ENCODE peak calls at places on chromosomes 3 and 15, in eight cellular contexts. One of them, this sample, is unnamed.

GRCh38 chr15:98567951-98568350 is 80.4 kb upstream of the IGF1R start:
- DNase-seq in HepG2: no peak
- DNase-seq in GM23338: no peak
- DNase-seq in HL-60: no peak
- DNase-seq in SK-N-SH: no peak
- DNase-seq in K562: no peak
- DNase-seq in GM12878: no peak
- DNase-seq in HCT116: no peak
- DNase-seq in this sample: no peak

GRCh38 chr3:132543016-132543739 is 53.9 kb upstream of the ACKR4 start:
- DNase-seq in HepG2: peak; percentile 53
- DNase-seq in GM23338: no peak
- DNase-seq in HL-60: peak; percentile 58
- DNase-seq in SK-N-SH: no peak
- DNase-seq in K562: no peak
- DNase-seq in GM12878: peak; percentile 7
- DNase-seq in HCT116: peak; percentile 19
- DNase-seq in this sample: peak; percentile 59

GRCh38 chr3:177754508-177754921 is 557.2 kb upstream of the TBL1XR1 start:
- DNase-seq in HepG2: no peak
- DNase-seq in GM23338: no peak
- DNase-seq in HL-60: no peak
- DNase-seq in SK-N-SH: no peak
- DNase-seq in K562: no peak
- DNase-seq in GM12878: no peak
- DNase-seq in HCT116: no peak
- DNase-seq in this sample: no peak

GRCh38 chr15:97082835-97083234 is 752.3 kb downstream of the NR2F2 start:
- DNase-seq in HepG2: no peak
- DNase-seq in GM23338: peak; percentile 17
- DNase-seq in HL-60: no peak
- DNase-seq in SK-N-SH: no peak
- DNase-seq in K562: no peak
- DNase-seq in GM12878: no peak
- DNase-seq in HCT116: no peak
- DNase-seq in this sample: no peak

GRCh38 chr15:99252326-99252725 is 1.0 kb downstream of the LRRC28 start:
- DNase-seq in HepG2: no peak
- DNase-seq in GM23338: no peak
- DNase-seq in HL-60: no peak
- DNase-seq in SK-N-SH: no peak
- DNase-seq in K562: no peak
- DNase-seq in GM12878: no peak
- DNase-seq in HCT116: no peak
- DNase-seq in this sample: no peak

GRCh38 chr3:141076821-141077571 is 25.8 kb downstream of the SPSB4 start:
- DNase-seq in HepG2: no peak
- DNase-seq in GM23338: peak; percentile 65
- DNase-seq in HL-60: peak; percentile 47
- DNase-seq in SK-N-SH: no peak
- DNase-seq in K562: no peak
- DNase-seq in GM12878: no peak
- DNase-seq in HCT116: no peak
- DNase-seq in this sample: no peak

GRCh38 chr3:188867691-188868090 is 304.1 kb upstream of the TPRG1 start:
- DNase-seq in HepG2: no peak
- DNase-seq in GM23338: no peak
- DNase-seq in HL-60: no peak
- DNase-seq in SK-N-SH: no peak
- DNase-seq in K562: no peak
- DNase-seq in GM12878: no peak
- DNase-seq in HCT116: no peak
- DNase-seq in this sample: no peak

GRCh38 chr15:48928877-48929538 is 34.7 kb downstream of the SHC4 start:
- DNase-seq in HepG2: no peak
- DNase-seq in GM23338: no peak
- DNase-seq in HL-60: no peak
- DNase-seq in SK-N-SH: no peak
- DNase-seq in K562: no peak
- DNase-seq in GM12878: no peak
- DNase-seq in HCT116: no peak
- DNase-seq in this sample: no peak

GRCh38 chr3:113531826-113532697 is at the start of gene SIDT1:
- DNase-seq in HepG2: no peak
- DNase-seq in GM23338: peak; percentile 66
- DNase-seq in HL-60: peak; percentile 42
- DNase-seq in SK-N-SH: peak; percentile 39
- DNase-seq in K562: no peak
- DNase-seq in GM12878: peak; percentile 71
- DNase-seq in HCT116: no peak
- DNase-seq in this sample: no peak

GRCh38 chr3:113532698-113533533 is 561 bp downstream of the SIDT1 start:
- DNase-seq in HepG2: no peak
- DNase-seq in GM23338: peak; percentile 63
- DNase-seq in HL-60: no peak
- DNase-seq in SK-N-SH: peak; percentile 79
- DNase-seq in K562: no peak
- DNase-seq in GM12878: no peak
- DNase-seq in HCT116: no peak
- DNase-seq in this sample: no peak

GRCh38 chr3:113534365-113534764 is 2.0 kb downstream of the SIDT1 start:
- DNase-seq in HepG2: no peak
- DNase-seq in GM23338: no peak
- DNase-seq in HL-60: no peak
- DNase-seq in SK-N-SH: no peak
- DNase-seq in K562: no peak
- DNase-seq in GM12878: no peak
- DNase-seq in HCT116: no peak
- DNase-seq in this sample: no peak

GRCh38 chr3:113535898-113536297 is 3.5 kb downstream of the SIDT1 start:
- DNase-seq in HepG2: no peak
- DNase-seq in GM23338: peak; percentile 76
- DNase-seq in HL-60: no peak
- DNase-seq in SK-N-SH: peak; percentile 23
- DNase-seq in K562: peak; percentile 9
- DNase-seq in GM12878: no peak
- DNase-seq in HCT116: no peak
- DNase-seq in this sample: no peak

DNA sequence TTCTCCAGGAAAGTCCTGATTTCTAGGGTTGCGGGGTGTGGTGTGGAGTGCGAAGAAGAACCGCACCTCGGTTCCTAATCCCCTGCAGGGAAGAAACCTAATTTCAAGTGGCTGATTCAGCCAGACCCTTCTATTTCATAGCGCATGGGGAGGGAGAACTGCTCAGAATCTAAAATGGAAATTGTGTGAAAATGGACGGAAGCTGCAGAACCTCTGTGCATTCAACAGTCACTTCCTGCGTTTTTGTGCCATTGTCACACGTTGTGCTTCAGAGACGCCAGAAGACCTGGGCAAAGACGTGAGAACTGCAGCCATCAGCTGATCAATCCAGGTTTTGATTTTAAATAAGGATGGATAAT is 1.2 kb downstream of the SIDT1 start:
- DNase-seq in HepG2: no peak
- DNase-seq in GM23338: no peak
- DNase-seq in HL-60: no peak
- DNase-seq in SK-N-SH: no peak
- DNase-seq in K562: no peak
- DNase-seq in GM12878: no peak
- DNase-seq in HCT116: no peak
- DNase-seq in this sample: no peak
- TF ChIP-seq REST in HepG2: no peak
- TF ChIP-seq REST in GM23338: no peak
- TF ChIP-seq REST in HL-60: no peak
- TF ChIP-seq REST in SK-N-SH: no peak
- TF ChIP-seq REST in K562: no peak
- TF ChIP-seq REST in GM12878: no peak
- TF ChIP-seq REST in HCT116: no peak
- TF ChIP-seq REST in this sample: no peak

GRCh38 chr3:127790009-127790533 is 32.2 kb downstream of the MGLL start:
- DNase-seq in HepG2: no peak
- DNase-seq in GM23338: no peak
- DNase-seq in HL-60: no peak
- DNase-seq in SK-N-SH: no peak
- DNase-seq in K562: no peak
- DNase-seq in GM12878: no peak
- DNase-seq in HCT116: no peak
- DNase-seq in this sample: no peak

GRCh38 chr3:127792664-127793292 is 29.5 kb downstream of the MGLL start:
- DNase-seq in HepG2: no peak
- DNase-seq in GM23338: no peak
- DNase-seq in HL-60: no peak
- DNase-seq in SK-N-SH: no peak
- DNase-seq in K562: no peak
- DNase-seq in GM12878: no peak
- DNase-seq in HCT116: no peak
- DNase-seq in this sample: no peak

GRCh38 chr3:127790580-127791183 is 31.6 kb downstream of the MGLL start:
- DNase-seq in HepG2: no peak
- DNase-seq in GM23338: no peak
- DNase-seq in HL-60: no peak
- DNase-seq in SK-N-SH: no peak
- DNase-seq in K562: no peak
- DNase-seq in GM12878: no peak
- DNase-seq in HCT116: no peak
- DNase-seq in this sample: no peak

GRCh38 chr3:127789051-127789450 is 33.3 kb downstream of the MGLL start:
- DNase-seq in HepG2: no peak
- DNase-seq in GM23338: no peak
- DNase-seq in HL-60: no peak
- DNase-seq in SK-N-SH: no peak
- DNase-seq in K562: no peak
- DNase-seq in GM12878: no peak
- DNase-seq in HCT116: no peak
- DNase-seq in this sample: no peak

GRCh38 chr3:127791221-127791913 is 30.9 kb downstream of the MGLL start:
- DNase-seq in HepG2: no peak
- DNase-seq in GM23338: peak; percentile 67
- DNase-seq in HL-60: peak; percentile 49
- DNase-seq in SK-N-SH: no peak
- DNase-seq in K562: peak; percentile 17
- DNase-seq in GM12878: peak; percentile 41
- DNase-seq in HCT116: no peak
- DNase-seq in this sample: no peak
- TF ChIP-seq CTCF in HepG2: peak; percentile 29
- TF ChIP-seq CTCF in GM23338: peak; percentile 47
- TF ChIP-seq CTCF in HL-60: peak; percentile 35
- TF ChIP-seq CTCF in SK-N-SH: no peak
- TF ChIP-seq CTCF in K562: no peak
- TF ChIP-seq CTCF in GM12878: peak; percentile 58
- TF ChIP-seq CTCF in HCT116: peak; percentile 51
- TF ChIP-seq CTCF in this sample: no peak

GRCh38 chr3:50604628-50605588 is 6.7 kb downstream of the CISH start:
- DNase-seq in HepG2: no peak
- DNase-seq in GM23338: no peak
- DNase-seq in HL-60: peak; percentile 69
- DNase-seq in SK-N-SH: no peak
- DNase-seq in K562: no peak
- DNase-seq in GM12878: no peak
- DNase-seq in HCT116: no peak
- DNase-seq in this sample: no peak
- TF ChIP-seq POLR2AphosphoS5 in HepG2: no peak
- TF ChIP-seq POLR2AphosphoS5 in GM23338: no peak
- TF ChIP-seq POLR2AphosphoS5 in HL-60: peak; percentile 76
- TF ChIP-seq POLR2AphosphoS5 in SK-N-SH: no peak
- TF ChIP-seq POLR2AphosphoS5 in K562: no peak
- TF ChIP-seq POLR2AphosphoS5 in GM12878: no peak
- TF ChIP-seq POLR2AphosphoS5 in HCT116: no peak
- TF ChIP-seq POLR2AphosphoS5 in this sample: no peak

DNA sequence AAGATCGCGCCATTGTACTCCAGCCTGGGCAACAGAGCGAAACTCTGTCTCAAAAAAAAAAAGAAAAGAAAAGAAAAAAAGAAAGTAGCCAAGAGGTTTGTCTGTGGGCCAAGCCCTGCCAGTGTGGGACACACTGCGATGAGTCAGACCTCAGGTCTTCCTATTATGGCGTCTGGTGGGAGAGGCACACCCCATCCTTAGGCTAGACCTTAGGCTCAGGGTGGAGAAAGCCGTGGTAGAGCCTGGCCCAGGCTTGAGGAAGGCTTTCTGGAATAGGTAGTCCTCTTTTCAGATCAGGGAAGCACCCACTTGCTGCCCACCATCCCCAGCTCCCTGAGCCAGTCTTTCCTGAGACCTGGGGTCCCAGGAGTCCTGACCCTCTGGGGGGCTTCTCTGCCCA is 6.0 kb downstream of the HEMK1 start:
- DNase-seq in HepG2: no peak
- DNase-seq in GM23338: no peak
- DNase-seq in HL-60: no peak
- DNase-seq in SK-N-SH: no peak
- DNase-seq in K562: no peak
- DNase-seq in GM12878: no peak
- DNase-seq in HCT116: no peak
- DNase-seq in this sample: no peak
- TF ChIP-seq REST in HepG2: no peak
- TF ChIP-seq REST in GM23338: no peak
- TF ChIP-seq REST in HL-60: no peak
- TF ChIP-seq REST in SK-N-SH: no peak
- TF ChIP-seq REST in K562: no peak
- TF ChIP-seq REST in GM12878: no peak
- TF ChIP-seq REST in HCT116: no peak
- TF ChIP-seq REST in this sample: no peak

DNA sequence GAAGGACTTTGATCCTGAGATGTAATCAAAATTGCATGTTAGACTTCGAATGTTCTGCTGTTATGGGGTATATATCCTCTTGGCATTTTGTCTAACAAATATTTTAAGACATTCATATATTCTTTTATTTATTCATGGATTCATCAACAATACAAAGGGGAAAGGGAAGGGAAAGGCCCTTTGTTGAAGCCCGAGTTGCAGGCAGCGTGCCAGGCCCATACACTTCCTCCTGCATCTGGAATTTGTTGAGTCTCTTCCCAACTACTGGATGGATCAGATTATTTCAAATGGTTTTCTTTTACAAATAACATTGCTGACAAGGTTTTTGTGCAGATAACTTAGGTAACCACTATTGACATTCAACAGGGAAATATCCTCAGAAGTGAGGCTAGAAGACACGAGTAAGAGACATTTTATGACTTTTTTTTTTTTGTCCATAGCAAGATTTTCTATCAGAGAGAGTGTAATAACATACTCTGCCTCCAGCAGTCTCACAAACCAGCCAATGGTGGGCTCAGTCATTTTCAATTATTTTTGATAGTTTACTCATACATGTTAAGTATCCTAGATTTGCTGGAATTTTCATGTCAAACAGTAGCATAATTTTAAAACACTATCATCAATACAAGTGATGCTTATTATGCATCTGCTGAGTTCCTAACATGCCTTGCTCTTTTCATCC is 94.3 kb downstream of the RPL39L start:
- DNase-seq in HepG2: no peak
- DNase-seq in GM23338: no peak
- DNase-seq in HL-60: no peak
- DNase-seq in SK-N-SH: peak; percentile 16
- DNase-seq in K562: no peak
- DNase-seq in GM12878: no peak
- DNase-seq in HCT116: no peak
- DNase-seq in this sample: no peak
- TF ChIP-seq CTCF in HepG2: no peak
- TF ChIP-seq CTCF in GM23338: peak; percentile 36
- TF ChIP-seq CTCF in HL-60: no peak
- TF ChIP-seq CTCF in SK-N-SH: peak; percentile 43
- TF ChIP-seq CTCF in K562: no peak
- TF ChIP-seq CTCF in GM12878: no peak
- TF ChIP-seq CTCF in HCT116: no peak
- TF ChIP-seq CTCF in this sample: no peak

This sample was measured in Panc1.